ENCODE peak calls at places on chromosomes 6 and 20, in ten cellular contexts. N is NCI-H1436; F is A673; P is NCI-H2029; O is brain microvascular endothelial cell; B is heart left ventricle; H is cerebellar cortex; D is bronchial epithelial cell; T is stimulated activated CD8-positive, alpha-beta memory T cell treated with anti-CD3 and anti-CD28 coated beads, Interleukin-2, amount 100 ng/mL, for 1 hour; L is GM03348. K is an unnamed sample.

GRCh38 chr6:156599367-156599766 is 177.8 kb upstream of the ARID1B start:
- DNase-seq in B (no peak), N (no peak), D (no peak), H (no peak), F (no peak), P (no peak), O (no peak), L (no peak), T (no peak), K (no peak)

GRCh38 chr6:113181164-113181563 is 676.0 kb upstream of the MARCKS start:
- DNase-seq in B (no peak), H (no peak), T (no peak), L (no peak), N (no peak), O (no peak), F (no peak), D (no peak), P (no peak), K (no peak)

GRCh38 chr20:44576297-44576696 is 6.1 kb upstream of the PKIG start:
- DNase-seq in N (no peak), D (peak; percentile 23), B (no peak), P (peak; percentile 5), L (no peak), H (no peak), F (peak; percentile 72), O (peak; percentile 69), T (no peak), K (no peak)

GRCh38 chr6:129292836-129293235 is 409.9 kb downstream of the LAMA2 start:
- DNase-seq in H (no peak), L (no peak), B (no peak), F (no peak), T (no peak), D (no peak), O (no peak), N (no peak), P (no peak), K (no peak)

GRCh38 chr20:56653221-56653620 is 24.1 kb downstream of the TFAP2C start:
- DNase-seq in O (no peak), P (no peak), T (no peak), H (no peak), D (no peak), F (no peak), N (no peak), L (no peak), B (no peak), K (no peak)

GRCh38 chr20:4488407-4489339 is 233.0 kb upstream of the PRND start:
- DNase-seq in L (peak; percentile 47), O (peak; percentile 75), B (no peak), H (no peak), P (no peak), T (no peak), D (peak; percentile 79), F (no peak), N (no peak), K (no peak)

GRCh38 chr6:132669690-132670291 is 10.8 kb upstream of the TAAR1 start:
- DNase-seq in O (no peak), N (peak; percentile 44), T (no peak), P (peak; percentile 4), L (peak; percentile 61), H (peak; percentile 11), D (peak; percentile 60), B (no peak), F (peak; percentile 62), K (no peak)

GRCh38 chr6:135880066-135880972 is 28.8 kb downstream of the PDE7B start:
- DNase-seq in F (no peak), H (no peak), L (peak; percentile 9), B (no peak), P (no peak), T (peak; percentile 16), D (no peak), N (no peak), O (peak; percentile 80), K (peak; percentile 4)

GRCh38 chr6:16361861-16362260 is 123.5 kb downstream of the GMPR start:
- DNase-seq in T (no peak), H (no peak), F (no peak), B (no peak), L (no peak), D (no peak), N (no peak), O (no peak), P (no peak), K (no peak)

GRCh38 chr6:139452176-139452876 is 77.9 kb upstream of the CITED2 start:
- DNase-seq in H (no peak), N (no peak), L (peak; percentile 18), B (no peak), F (peak; percentile 60), T (no peak), P (no peak), D (peak; percentile 96), O (no peak), K (no peak)

GRCh38 chr6:1290805-1291204 is 21.1 kb upstream of the FOXQ1 start:
- DNase-seq in F (no peak), T (no peak), N (no peak), B (no peak), L (no peak), P (no peak), D (no peak), H (no peak), O (no peak), K (no peak)

GRCh38 chr6:118249680-118250079 is 298.4 kb upstream of the PLN start:
- DNase-seq in P (no peak), H (no peak), L (no peak), D (no peak), N (no peak), F (peak; percentile 95), B (no peak), T (no peak), O (no peak), K (no peak)

GRCh38 chr6:146593978-146594377 is 4.8 kb upstream of the ADGB start:
- DNase-seq in P (no peak), L (no peak), T (no peak), F (no peak), H (no peak), N (no peak), O (no peak), B (no peak), D (no peak), K (no peak)

K was measured in effector memory CD4-positive, alpha-beta T cell.